ENCODE peak calls at places on chromosomes 12 and 14, in six cellular contexts. W, O, K, A, E and C are unnamed samples.

GRCh38 chr12:6966351-6966750 is 4.1 kb downstream of the PHB2 start:
- DNase-seq in W (no peak), K (no peak), O (no peak), A (no peak), E (no peak), C (no peak)

GRCh38 chr12:67519824-67520433 is 128.6 kb upstream of the DYRK2 start:
- DNase-seq in W (no peak), A (no peak), K (no peak), E (no peak), O (no peak), C (peak)

GRCh38 chr14:75905505-75905904 is 76.3 kb downstream of the TGFB3 start:
- DNase-seq in W (no peak), K (no peak), O (peak), A (peak), E (peak), C (no peak)

GRCh38 chr12:22543246-22544037 is 900 bp downstream of the C2CD5 start:
- DNase-seq in K (peak), W (peak), E (peak), O (peak), A (peak), C (no peak)

GRCh38 chr12:68336754-68337343 is 4.7 kb upstream of the MDM1 start:
- DNase-seq in K (no peak), W (no peak), E (no peak), O (no peak), A (no peak), C (no peak)

GRCh38 chr12:55829967-55830600 is 697 bp upstream of the DNAJC14 start:
- DNase-seq in A (no peak), E (peak), K (peak), O (no peak), W (peak), C (no peak)

GRCh38 chr12:6219980-6220379 is 19.8 kb downstream of the CD9 start:
- DNase-seq in K (no peak), E (no peak), W (no peak), A (no peak), O (no peak), C (no peak)

GRCh38 chr12:121241203-121241970 is 31.5 kb downstream of the P2RX4 start:
- DNase-seq in O (no peak), A (no peak), K (no peak), E (peak), W (no peak), C (no peak)

GRCh38 chr12:31590730-31591307 is at the start of gene DENND5B:
- DNase-seq in O (peak), W (peak), A (no peak), K (no peak), E (peak), C (peak)

GRCh38 chr14:62957562-62957961 is 87.7 kb downstream of the KCNH5 start:
- DNase-seq in E (no peak), O (no peak), K (no peak), A (no peak), W (no peak), C (no peak)

GRCh38 chr12:105355752-105356151 is 25.3 kb downstream of the C12orf75 start:
- DNase-seq in A (no peak), E (no peak), W (no peak), O (no peak), K (no peak), C (no peak)

GRCh38 chr12:131065279-131065678 is 111.6 kb downstream of the ADGRD1 start:
- DNase-seq in W (no peak), O (peak), E (no peak), A (no peak), K (no peak), C (no peak)

GRCh38 chr14:49489341-49489740 is 96.8 kb downstream of the RPS29 start:
- DNase-seq in E (no peak), W (no peak), O (no peak), A (no peak), K (no peak), C (no peak)

GRCh38 chr14:53900499-53900898 is 56.1 kb downstream of the BMP4 start:
- DNase-seq in K (no peak), E (no peak), O (peak), W (no peak), A (no peak), C (no peak)

GRCh38 chr12:24025153-24025798 is 75.8 kb upstream of the SOX5 start:
- DNase-seq in E (peak), K (no peak), A (no peak), O (no peak), W (no peak), C (no peak)

GRCh38 chr12:94169966-94170689 is 21.8 kb downstream of the PLXNC1 start:
- DNase-seq in O (no peak), A (no peak), W (no peak), K (no peak), E (no peak), C (no peak)

GRCh38 chr14:65387628-65388027 is 24.9 kb upstream of the FUT8 start:
- DNase-seq in K (no peak), W (no peak), A (no peak), O (no peak), E (no peak), C (no peak)

GRCh38 chr12:89306827-89307498 is 45.3 kb downstream of the DUSP6 start:
- DNase-seq in O (no peak), W (no peak), A (peak), K (no peak), E (peak), C (no peak)

GRCh38 chr14:76261371-76261811 is 109.7 kb downstream of the GPATCH2L start:
- DNase-seq in A (no peak), W (no peak), K (no peak), E (no peak), O (no peak), C (peak)

GRCh38 chr12:101697930-101698781 is 716 bp downstream of the CHPT1 start:
- DNase-seq in A (no peak), W (peak), E (peak), K (no peak), O (peak), C (no peak)

GRCh38 chr12:70638639-70639349 is 1.6 kb upstream of the PTPRB start:
- DNase-seq in E (no peak), O (no peak), A (no peak), K (no peak), W (no peak), C (no peak)

GRCh38 chr12:96352161-96352835 is 47.9 kb downstream of the CDK17 start:
- DNase-seq in A (no peak), W (no peak), K (no peak), E (no peak), O (no peak), C (no peak)

GRCh38 chr14:98950356-98950895 is 321.6 kb downstream of the BCL11B start:
- DNase-seq in K (no peak), E (no peak), W (no peak), A (no peak), O (no peak), C (no peak)

GRCh38 chr12:28708918-28709371 is 440.1 kb upstream of the FAR2 start:
- DNase-seq in O (peak), A (no peak), E (no peak), W (no peak), K (no peak), C (no peak)

GRCh38 chr12:105109465-105110212 is 2.1 kb downstream of the WASHC4 start:
- DNase-seq in O (no peak), E (peak), W (no peak), K (no peak), A (no peak), C (no peak)

GRCh38 chr14:31964979-31965734 is 111.9 kb upstream of the ARHGAP5 start:
- DNase-seq in A (no peak), O (no peak), E (no peak), W (no peak), K (no peak), C (no peak)